ENCODE peak calls at places on chromosomes 3 and 15, in ten cellular contexts. P is lower leg skin, Y is GM23248, W is left lung, S is dorsolateral prefrontal cortex, Q is tibial artery, H is fibroblast of lung, X is cardiac fibroblast, O is AG10803, M is aorta. T is an unnamed sample.

GRCh38 chr3:2579206-2579605 is 480.5 kb downstream of the CNTN4 start:
- DNase-seq in P (no peak), Y (no peak), W (no peak), S (no peak), Q (no peak), H (no peak), X (no peak), O (no peak), M (no peak), T (no peak)

GRCh38 chr3:138043266-138044029 is 33.5 kb downstream of the CLDN18 start:
- DNase-seq in P (no peak), Y (peak; percentile 92), W (no peak), S (no peak), Q (no peak), H (peak; percentile 95), X (peak; percentile 82), O (peak; percentile 84), M (no peak), T (peak; percentile 86)

GRCh38 chr3:53252105-53252946 is 3.5 kb downstream of the TKT start:
- DNase-seq in P (no peak), Y (no peak), W (peak; percentile 76), S (no peak), Q (peak; percentile 45), H (peak; percentile 49), X (no peak), O (no peak), M (no peak), T (no peak)

GRCh38 chr15:92930061-92930460 is 29.9 kb downstream of the CHD2 start:
- DNase-seq in P (no peak), Y (peak; percentile 35), W (no peak), S (no peak), Q (no peak), H (no peak), X (no peak), O (peak; percentile 63), M (no peak), T (no peak)

GRCh38 chr15:73632670-73633058 is 525 bp downstream of the NPTN start:
- DNase-seq in P (peak; percentile 34), Y (no peak), W (no peak), S (no peak), Q (peak; percentile 24), H (no peak), X (no peak), O (no peak), M (peak; percentile 66), T (no peak)

GRCh38 chr3:117630885-117631284 is 921.3 kb downstream of the TUSC7 start:
- DNase-seq in P (no peak), Y (no peak), W (no peak), S (no peak), Q (no peak), H (no peak), X (no peak), O (no peak), M (no peak), T (no peak)

GRCh38 chr3:190446492-190447301 is 3.0 kb downstream of the TMEM207 start:
- DNase-seq in P (no peak), Y (no peak), W (no peak), S (no peak), Q (no peak), H (no peak), X (no peak), O (no peak), M (no peak), T (peak; percentile 29)

GRCh38 chr3:117104792-117105191 is 395.2 kb downstream of the TUSC7 start:
- DNase-seq in P (no peak), Y (no peak), W (no peak), S (no peak), Q (no peak), H (no peak), X (no peak), O (no peak), M (no peak), T (peak; percentile 29)

GRCh38 chr15:76342382-76343201 is 6.0 kb downstream of the ISL2 start:
- DNase-seq in P (no peak), Y (no peak), W (peak; percentile 83), S (no peak), Q (no peak), H (no peak), X (no peak), O (no peak), M (no peak), T (no peak)

GRCh38 chr3:136750209-136750921 is 1.8 kb downstream of the STAG1 start:
- DNase-seq in P (no peak), Y (peak; percentile 36), W (no peak), S (no peak), Q (no peak), H (peak; percentile 23), X (no peak), O (peak; percentile 15), M (no peak), T (no peak)

GRCh38 chr3:136752046-136752326 is 192 bp downstream of the STAG1 start:
- DNase-seq in P (no peak), Y (peak; percentile 84), W (no peak), S (no peak), Q (no peak), H (no peak), X (no peak), O (no peak), M (no peak), T (no peak)

GRCh38 chr3:136750922-136751258 is 1.3 kb downstream of the STAG1 start:
- DNase-seq in P (no peak), Y (peak; percentile 85), W (no peak), S (no peak), Q (no peak), H (peak; percentile 80), X (peak; percentile 66), O (peak; percentile 89), M (no peak), T (no peak)

GRCh38 chr3:136751259-136752045 is 726 bp downstream of the STAG1 start:
- DNase-seq in P (peak; percentile 67), Y (peak; percentile 84), W (peak; percentile 93), S (peak; percentile 80), Q (peak; percentile 67), H (peak; percentile 85), X (peak; percentile 89), O (peak; percentile 80), M (peak; percentile 82), T (peak; percentile 70)

DNA sequence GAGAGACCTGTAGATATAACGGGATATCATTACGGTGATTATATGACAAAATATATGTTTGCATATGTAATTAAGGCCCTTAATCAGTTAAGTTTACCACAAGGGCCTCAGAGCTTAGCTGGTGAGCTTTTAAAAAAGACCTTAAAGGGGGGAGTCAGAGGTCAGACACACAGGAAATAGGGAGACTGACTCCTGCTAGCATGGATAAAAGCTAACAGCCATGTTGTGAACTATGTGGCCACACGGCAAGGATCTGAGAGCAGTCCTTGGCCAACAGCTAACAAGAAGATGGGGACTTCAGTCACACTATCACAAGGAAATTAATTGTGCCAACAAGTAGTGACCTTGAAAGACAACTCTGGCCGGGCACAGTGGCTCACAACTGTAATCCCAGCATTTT is 3.1 kb downstream of the STAG1 start:
- DNase-seq in P (no peak), Y (no peak), W (no peak), S (no peak), Q (no peak), H (no peak), X (no peak), O (no peak), M (no peak), T (no peak)
- H3K4me3 ChIP-seq in P (no peak overlapping the region), Y (peak overlapping the region; percentile 92), W (no peak overlapping the region), S (no peak overlapping the region), Q (no peak overlapping the region), H (no peak overlapping the region), X (no peak overlapping the region), O (peak overlapping the region; percentile 8), M (no peak overlapping the region), T (no peak overlapping the region)

GRCh38 chr15:86236721-86237121 is 157.1 kb downstream of the AGBL1 start:
- DNase-seq in P (no peak), Y (no peak), W (no peak), S (no peak), Q (no peak), H (no peak), X (no peak), O (no peak), M (no peak), T (no peak)
- H3K4me3 ChIP-seq in P (no peak overlapping the region), Y (no peak overlapping the region), W (no peak overlapping the region), S (no peak overlapping the region), Q (no peak overlapping the region), H (no peak overlapping the region), X (no peak overlapping the region), O (no peak overlapping the region), M (no peak overlapping the region), T (no peak overlapping the region)

DNA sequence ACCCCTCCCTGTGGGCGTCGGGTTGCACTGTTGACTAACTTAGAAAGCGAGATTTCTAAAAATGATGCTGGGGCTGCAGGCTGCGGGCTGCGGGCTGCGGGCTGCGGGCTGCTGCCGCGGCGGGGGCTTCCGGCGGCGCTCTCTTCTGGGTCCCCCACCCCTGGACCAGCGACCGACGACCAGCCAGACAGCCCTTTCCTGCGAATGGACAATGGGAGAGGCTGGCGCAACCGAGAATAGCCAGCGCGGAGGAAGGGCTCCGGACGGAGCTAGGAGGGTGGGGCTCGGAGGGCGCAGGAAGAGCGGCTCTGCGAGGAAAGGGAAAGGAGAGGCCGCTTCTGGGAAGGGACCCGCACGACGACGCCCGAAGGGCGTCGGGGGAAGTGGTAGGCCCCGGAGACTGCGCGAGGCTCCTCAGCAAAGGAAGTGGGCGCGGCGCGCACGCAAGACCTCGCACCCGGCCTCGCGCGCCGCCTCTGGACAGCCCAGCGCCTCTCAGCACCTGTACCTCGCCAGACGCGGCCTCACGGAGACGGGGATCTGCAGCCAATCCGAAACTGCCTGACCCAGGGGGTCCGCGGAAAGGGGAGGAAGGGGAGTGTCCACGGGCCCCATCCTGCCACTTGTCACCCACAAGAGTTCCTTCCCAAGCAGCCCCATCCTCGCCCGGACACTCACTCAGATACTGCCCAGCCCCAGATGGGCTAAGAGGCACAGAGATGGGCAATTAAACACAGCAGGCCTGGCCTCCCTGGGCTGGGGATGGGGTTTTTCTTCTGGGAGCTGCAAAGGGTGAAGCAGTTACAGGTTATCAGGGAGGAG is 70.7 kb downstream of the SLC12A8 start:
- DNase-seq in P (no peak), Y (peak; percentile 69), W (peak; percentile 92), S (peak; percentile 62), Q (peak; percentile 56), H (peak; percentile 50), X (peak; percentile 62), O (peak; percentile 40), M (peak; percentile 87), T (no peak)
- H3K4me3 ChIP-seq in P (no peak overlapping the region), Y (peak overlapping the region; percentile 47), W (peak overlapping the region; percentile 24), S (peak overlapping the region; percentile 66), Q (peak overlapping the region; percentile 50), H (no peak overlapping the region), X (peak overlapping the region; percentile 30), O (peak overlapping the region; percentile 26), M (peak overlapping the region; percentile 18), T (peak overlapping the region; percentile 39)

DNA sequence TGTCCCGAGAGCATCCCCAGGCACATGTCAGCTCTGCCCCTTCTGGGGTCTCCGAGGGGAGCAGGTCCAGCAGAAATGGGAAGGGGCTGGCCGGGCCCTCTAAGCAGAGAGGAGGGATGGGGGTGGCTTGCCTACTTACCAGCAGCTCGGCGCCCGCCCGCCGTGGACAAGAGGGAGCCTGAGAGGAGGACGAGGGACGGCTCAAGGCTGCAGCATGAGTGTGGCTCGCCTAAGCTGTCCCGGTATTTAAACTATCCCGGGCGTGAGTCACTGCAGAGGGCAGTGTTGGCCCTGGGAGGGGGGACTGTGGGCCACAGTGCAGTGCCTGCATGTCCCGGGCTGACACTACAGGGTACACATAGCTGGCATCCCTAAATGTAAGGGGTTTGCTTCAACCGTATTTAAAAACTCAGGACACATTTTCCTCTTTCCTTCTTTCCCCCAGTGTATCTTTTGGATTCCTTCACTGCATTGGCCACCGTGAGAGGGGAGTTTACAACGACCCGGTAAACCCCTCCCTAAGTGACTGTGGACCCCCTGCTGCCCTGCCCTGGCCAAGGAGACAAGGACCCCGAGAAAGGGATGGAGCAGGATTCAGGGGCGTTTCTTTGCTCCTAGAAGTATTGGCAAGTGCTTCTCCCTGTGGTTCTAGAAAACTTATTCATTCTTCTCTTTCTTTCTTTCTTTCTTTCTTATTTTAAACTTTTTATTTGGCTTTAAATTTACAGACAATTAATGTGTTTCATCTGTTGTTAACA is at the start of gene LRRC15:
- DNase-seq in P (no peak), Y (peak; percentile 93), W (peak; percentile 78), S (no peak), Q (no peak), H (peak; percentile 33), X (peak; percentile 49), O (peak; percentile 79), M (no peak), T (peak; percentile 45)
- H3K4me3 ChIP-seq in P (no peak within 1 kb of the TSS), Y (peak within 1 kb of the TSS; percentile 53), W (no peak within 1 kb of the TSS), S (no peak within 1 kb of the TSS), Q (no peak within 1 kb of the TSS), H (no peak within 1 kb of the TSS), X (no peak within 1 kb of the TSS), O (peak within 1 kb of the TSS; percentile 72), M (no peak within 1 kb of the TSS), T (no peak within 1 kb of the TSS)